ENCODE peak calls at places on chromosomes 12 and 14, in eight cellular contexts. O is omental fat pad, K is RWPE1, V is fibroblast of pulmonary artery, A is IMR-90, T is hepatocyte, N is astrocyte of the spinal cord, X is heart left ventricle. M is an unnamed sample.

GRCh38 chr14:24394275-24394674 is 4.5 kb upstream of the NYNRIN start:
- DNase-seq in O (no peak), K (no peak), V (no peak), A (no peak), T (no peak), N (no peak), X (no peak), M (no peak)

GRCh38 chr12:6701078-6701768 is 608 bp upstream of the PIANP start:
- DNase-seq in O (no peak), K (no peak), V (no peak), A (no peak), T (no peak), N (no peak), X (no peak), M (no peak)

GRCh38 chr14:52054678-52055077 is 14.2 kb downstream of the NID2 start:
- DNase-seq in O (no peak), K (no peak), V (no peak), A (no peak), T (no peak), N (no peak), X (no peak), M (no peak)

GRCh38 chr12:104827587-104827986 is 130.5 kb downstream of the SLC41A2 start:
- DNase-seq in O (no peak), K (no peak), V (peak; percentile 17), A (no peak), T (no peak), N (no peak), X (no peak), M (no peak)

GRCh38 chr14:90677484-90678045 is 138.7 kb downstream of the TTC7B start:
- DNase-seq in O (no peak), K (peak; percentile 15), V (peak; percentile 78), A (peak; percentile 79), T (peak; percentile 30), N (peak; percentile 76), X (no peak), M (no peak)

GRCh38 chr12:116864371-116865160 is 16.7 kb downstream of the HRK start:
- DNase-seq in O (no peak), K (peak; percentile 67), V (peak; percentile 57), A (peak; percentile 87), T (no peak), N (peak; percentile 62), X (no peak), M (no peak)

GRCh38 chr14:35410858-35411257 is 6.3 kb upstream of the NFKBIA start:
- DNase-seq in O (no peak), K (no peak), V (no peak), A (no peak), T (no peak), N (no peak), X (no peak), M (no peak)

GRCh38 chr14:101113108-101113612 is 209.6 kb upstream of the RTL1 start:
- DNase-seq in O (no peak), K (no peak), V (no peak), A (no peak), T (no peak), N (no peak), X (no peak), M (no peak)

GRCh38 chr12:89817501-89818226 is 109.0 kb upstream of the ATP2B1 start:
- DNase-seq in O (no peak), K (no peak), V (peak; percentile 10), A (peak; percentile 25), T (no peak), N (no peak), X (no peak), M (no peak)

GRCh38 chr12:108697905-108698304 is 33.4 kb downstream of the CORO1C start:
- DNase-seq in O (no peak), K (no peak), V (no peak), A (no peak), T (no peak), N (no peak), X (no peak), M (no peak)

GRCh38 chr12:21527451-21528180 is 1.5 kb downstream of the SPX start:
- DNase-seq in O (no peak), K (peak; percentile 41), V (peak; percentile 41), A (peak; percentile 18), T (peak; percentile 73), N (peak; percentile 55), X (peak; percentile 82), M (peak; percentile 41)

GRCh38 chr14:63134801-63135200 is 69.4 kb upstream of the RHOJ start:
- DNase-seq in O (no peak), K (peak; percentile 23), V (peak; percentile 34), A (peak; percentile 35), T (peak; percentile 27), N (peak; percentile 16), X (no peak), M (no peak)

GRCh38 chr12:47534695-47535094 is 171.1 kb downstream of the RPAP3 start:
- DNase-seq in O (no peak), K (peak; percentile 15), V (peak; percentile 54), A (peak; percentile 32), T (peak; percentile 23), N (peak; percentile 32), X (no peak), M (no peak)

GRCh38 chr12:45075575-45076282 is 24.8 kb upstream of the DBX2 start:
- DNase-seq in O (no peak), K (no peak), V (no peak), A (no peak), T (no peak), N (no peak), X (no peak), M (no peak)

GRCh38 chr14:91753501-91754128 is 21.7 kb upstream of the CATSPERB start:
- DNase-seq in O (no peak), K (peak; percentile 12), V (no peak), A (no peak), T (no peak), N (no peak), X (no peak), M (no peak)

GRCh38 chr14:58978336-58978735 is 210.1 kb upstream of the DAAM1 start:
- DNase-seq in O (no peak), K (no peak), V (peak; percentile 75), A (peak; percentile 27), T (no peak), N (no peak), X (peak; percentile 75), M (no peak)

GRCh38 chr14:37172024-37172869 is at the start of gene SLC25A21:
- DNase-seq in O (no peak), K (peak; percentile 85), V (peak; percentile 84), A (peak; percentile 82), T (peak; percentile 83), N (peak; percentile 89), X (peak; percentile 81), M (no peak)

GRCh38 chr12:6374028-6374780 is 1.2 kb downstream of the SCNN1A start:
- DNase-seq in O (no peak), K (no peak), V (no peak), A (no peak), T (no peak), N (no peak), X (no peak), M (no peak)

GRCh38 chr14:85252011-85252410 is 277.9 kb upstream of the FLRT2 start:
- DNase-seq in O (no peak), K (peak; percentile 83), V (peak; percentile 62), A (peak; percentile 65), T (no peak), N (peak; percentile 20), X (no peak), M (no peak)

DNA sequence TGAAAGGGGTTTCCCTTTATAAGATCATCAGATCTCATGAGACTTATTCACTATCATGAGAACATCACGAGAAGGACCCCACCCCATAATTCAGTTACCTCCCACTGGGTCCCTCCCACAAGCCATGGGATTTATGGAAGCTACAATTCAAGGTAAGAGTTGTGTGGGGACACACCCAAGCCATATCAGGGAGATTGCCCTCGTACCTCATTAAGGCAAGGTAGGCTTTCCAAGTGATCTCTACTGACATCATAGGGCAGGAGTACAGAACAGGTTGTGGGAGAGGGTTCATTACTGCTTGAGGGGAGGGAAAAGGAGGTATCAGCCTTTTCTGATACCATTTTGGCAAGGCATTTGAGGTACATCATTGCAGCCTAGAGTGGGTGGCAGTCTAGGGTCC is 524.6 kb downstream of the PRKD1 start:
- DNase-seq in O (no peak), K (no peak), V (no peak), A (no peak), T (no peak), N (no peak), X (no peak), M (no peak)
- TF ChIP-seq CTCF in O (no peak), K (no peak), V (no peak), A (no peak), T (no peak), N (no peak), X (no peak), M (no peak)

GRCh38 chr12:115166698-115167315 is 482.8 kb upstream of the TBX3 start:
- DNase-seq in O (no peak), K (no peak), V (peak; percentile 79), A (peak; percentile 47), T (peak; percentile 27), N (peak; percentile 43), X (no peak), M (no peak)
- TF ChIP-seq CTCF in O (no peak), K (no peak), V (peak; percentile 46), A (peak; percentile 42), T (peak; percentile 45), N (peak; percentile 25), X (peak; percentile 41), M (no peak)

GRCh38 chr12:19755141-19755540 is 315.8 kb downstream of the AEBP2 start:
- DNase-seq in O (no peak), K (no peak), V (no peak), A (no peak), T (no peak), N (no peak), X (no peak), M (no peak)

GRCh38 chr12:19760611-19761010 is 321.3 kb downstream of the AEBP2 start:
- DNase-seq in O (no peak), K (no peak), V (no peak), A (no peak), T (no peak), N (no peak), X (no peak), M (no peak)

GRCh38 chr12:19759229-19759628 is 319.9 kb downstream of the AEBP2 start:
- DNase-seq in O (no peak), K (peak; percentile 10), V (peak; percentile 78), A (peak; percentile 77), T (no peak), N (peak; percentile 77), X (no peak), M (no peak)

GRCh38 chr12:19761465-19761864 is 322.2 kb downstream of the AEBP2 start:
- DNase-seq in O (no peak), K (no peak), V (no peak), A (no peak), T (no peak), N (no peak), X (no peak), M (no peak)

GRCh38 chr12:19757317-19757877 is 318.1 kb downstream of the AEBP2 start:
- DNase-seq in O (no peak), K (no peak), V (peak; percentile 73), A (peak; percentile 64), T (peak; percentile 52), N (peak; percentile 71), X (no peak), M (no peak)
- TF ChIP-seq CTCF in O (no peak), K (peak; percentile 30), V (peak; percentile 80), A (peak; percentile 72), T (peak; percentile 83), N (peak; percentile 66), X (peak; percentile 63), M (peak; percentile 54)

DNA sequence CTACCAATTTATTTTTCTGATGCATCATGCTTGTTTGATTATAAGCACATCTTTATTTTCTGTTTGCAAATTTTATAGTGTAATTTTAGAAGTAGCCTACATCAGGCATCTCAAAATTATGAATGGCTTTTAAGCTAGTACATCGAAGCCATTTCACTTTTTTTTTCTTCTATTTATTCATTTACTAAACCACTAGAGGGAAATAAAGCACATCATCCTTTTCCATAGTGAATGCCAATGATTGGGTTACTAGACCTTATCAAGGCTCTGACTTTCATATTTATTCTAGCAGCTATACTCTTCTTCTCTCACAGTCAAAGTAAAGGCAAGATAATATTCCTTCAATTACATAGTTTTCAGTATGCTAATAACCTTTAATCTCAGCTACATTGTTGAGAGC is 736.4 kb upstream of the LRFN5 start:
- DNase-seq in O (no peak), K (no peak), V (no peak), A (no peak), T (no peak), N (no peak), X (no peak), M (no peak)
- TF ChIP-seq CTCF in O (no peak), K (no peak), V (no peak), A (no peak), T (peak; percentile 27), N (no peak), X (no peak), M (no peak)